ENCODE peak calls at places on chromosomes 5 and 9, in nine cellular contexts. One of them, this sample, is unnamed.

GRCh38 chr9:121286973-121287721 is 19.2 kb downstream of the GSN start:
- DNase-seq in CD8-positive, alpha-beta memory T cell: no peak
- DNase-seq in T-helper 2 cell: no peak
- DNase-seq in Caco-2: peak; percentile 96
- DNase-seq in NCI-H2081: peak; percentile 58
- DNase-seq in AG10803: peak; percentile 90
- DNase-seq in pons: peak; percentile 97
- DNase-seq in AG04450: peak; percentile 80
- DNase-seq in left cardiac atrium: peak; percentile 88
- DNase-seq in this sample: no peak

GRCh38 chr9:33106827-33107621 is 30.6 kb upstream of the SMU1 start:
- DNase-seq in CD8-positive, alpha-beta memory T cell: no peak
- DNase-seq in T-helper 2 cell: no peak
- DNase-seq in Caco-2: no peak
- DNase-seq in NCI-H2081: no peak
- DNase-seq in AG10803: peak; percentile 98
- DNase-seq in pons: no peak
- DNase-seq in AG04450: peak; percentile 71
- DNase-seq in left cardiac atrium: peak; percentile 65
- DNase-seq in this sample: no peak

GRCh38 chr5:135832941-135833340 is 1.5 kb upstream of the SLC25A48 start:
- DNase-seq in CD8-positive, alpha-beta memory T cell: no peak
- DNase-seq in T-helper 2 cell: no peak
- DNase-seq in Caco-2: no peak
- DNase-seq in NCI-H2081: no peak
- DNase-seq in AG10803: no peak
- DNase-seq in pons: no peak
- DNase-seq in AG04450: no peak
- DNase-seq in left cardiac atrium: no peak
- DNase-seq in this sample: no peak

GRCh38 chr5:126917918-126918623 is 112.3 kb downstream of the MARCHF3 start:
- DNase-seq in CD8-positive, alpha-beta memory T cell: no peak
- DNase-seq in T-helper 2 cell: no peak
- DNase-seq in Caco-2: no peak
- DNase-seq in NCI-H2081: peak; percentile 91
- DNase-seq in AG10803: peak; percentile 28
- DNase-seq in pons: no peak
- DNase-seq in AG04450: no peak
- DNase-seq in left cardiac atrium: no peak
- DNase-seq in this sample: no peak

GRCh38 chr5:97425511-97425910 is 242.5 kb upstream of the RIOK2 start:
- DNase-seq in CD8-positive, alpha-beta memory T cell: no peak
- DNase-seq in T-helper 2 cell: no peak
- DNase-seq in Caco-2: no peak
- DNase-seq in NCI-H2081: no peak
- DNase-seq in AG10803: no peak
- DNase-seq in pons: peak; percentile 34
- DNase-seq in AG04450: no peak
- DNase-seq in left cardiac atrium: no peak
- DNase-seq in this sample: no peak

GRCh38 chr5:124570285-124571035 is 176.0 kb downstream of the ZNF608 start:
- DNase-seq in CD8-positive, alpha-beta memory T cell: no peak
- DNase-seq in T-helper 2 cell: no peak
- DNase-seq in Caco-2: no peak
- DNase-seq in NCI-H2081: no peak
- DNase-seq in AG10803: no peak
- DNase-seq in pons: no peak
- DNase-seq in AG04450: no peak
- DNase-seq in left cardiac atrium: no peak
- DNase-seq in this sample: no peak

GRCh38 chr5:119398713-119399492 is 43.1 kb downstream of the TNFAIP8 start:
- DNase-seq in CD8-positive, alpha-beta memory T cell: no peak
- DNase-seq in T-helper 2 cell: no peak
- DNase-seq in Caco-2: no peak
- DNase-seq in NCI-H2081: no peak
- DNase-seq in AG10803: peak; percentile 88
- DNase-seq in pons: no peak
- DNase-seq in AG04450: no peak
- DNase-seq in left cardiac atrium: peak; percentile 58
- DNase-seq in this sample: no peak

GRCh38 chr5:89064691-89065207 is 181.8 kb upstream of the MEF2C start:
- DNase-seq in CD8-positive, alpha-beta memory T cell: no peak
- DNase-seq in T-helper 2 cell: no peak
- DNase-seq in Caco-2: no peak
- DNase-seq in NCI-H2081: no peak
- DNase-seq in AG10803: no peak
- DNase-seq in pons: no peak
- DNase-seq in AG04450: no peak
- DNase-seq in left cardiac atrium: no peak
- DNase-seq in this sample: no peak

GRCh38 chr5:63155310-63155631 is 576.7 kb downstream of the LRRC70 start:
- DNase-seq in CD8-positive, alpha-beta memory T cell: no peak
- DNase-seq in T-helper 2 cell: no peak
- DNase-seq in Caco-2: no peak
- DNase-seq in NCI-H2081: no peak
- DNase-seq in AG10803: no peak
- DNase-seq in pons: no peak
- DNase-seq in AG04450: no peak
- DNase-seq in left cardiac atrium: no peak
- DNase-seq in this sample: no peak

GRCh38 chr9:133478851-133479711 is at the start of gene SLC2A6:
- DNase-seq in CD8-positive, alpha-beta memory T cell: peak; percentile 81
- DNase-seq in T-helper 2 cell: peak; percentile 76
- DNase-seq in Caco-2: peak; percentile 83
- DNase-seq in NCI-H2081: peak; percentile 90
- DNase-seq in AG10803: peak; percentile 73
- DNase-seq in pons: peak; percentile 84
- DNase-seq in AG04450: peak; percentile 7
- DNase-seq in left cardiac atrium: peak; percentile 93
- DNase-seq in this sample: peak; percentile 57

GRCh38 chr9:121599186-121599871 is 52.1 kb upstream of the DAB2IP start:
- DNase-seq in CD8-positive, alpha-beta memory T cell: no peak
- DNase-seq in T-helper 2 cell: no peak
- DNase-seq in Caco-2: peak; percentile 80
- DNase-seq in NCI-H2081: peak; percentile 20
- DNase-seq in AG10803: no peak
- DNase-seq in pons: no peak
- DNase-seq in AG04450: no peak
- DNase-seq in left cardiac atrium: peak; percentile 86
- DNase-seq in this sample: no peak

GRCh38 chr5:178496661-178497060 is 93.5 kb downstream of the COL23A1 start:
- DNase-seq in CD8-positive, alpha-beta memory T cell: no peak
- DNase-seq in T-helper 2 cell: no peak
- DNase-seq in Caco-2: no peak
- DNase-seq in NCI-H2081: no peak
- DNase-seq in AG10803: peak; percentile 82
- DNase-seq in pons: no peak
- DNase-seq in AG04450: no peak
- DNase-seq in left cardiac atrium: no peak
- DNase-seq in this sample: no peak

GRCh38 chr5:82290908-82291307 is 12.8 kb upstream of the RPS23 start:
- DNase-seq in CD8-positive, alpha-beta memory T cell: no peak
- DNase-seq in T-helper 2 cell: no peak
- DNase-seq in Caco-2: no peak
- DNase-seq in NCI-H2081: no peak
- DNase-seq in AG10803: no peak
- DNase-seq in pons: no peak
- DNase-seq in AG04450: no peak
- DNase-seq in left cardiac atrium: no peak
- DNase-seq in this sample: no peak

GRCh38 chr5:104551628-104552027 is 989.0 kb upstream of the NUDT12 start:
- DNase-seq in CD8-positive, alpha-beta memory T cell: no peak
- DNase-seq in T-helper 2 cell: no peak
- DNase-seq in Caco-2: no peak
- DNase-seq in NCI-H2081: no peak
- DNase-seq in AG10803: no peak
- DNase-seq in pons: no peak
- DNase-seq in AG04450: no peak
- DNase-seq in left cardiac atrium: no peak
- DNase-seq in this sample: no peak

GRCh38 chr9:6502399-6502798 is 89.4 kb downstream of the UHRF2 start:
- DNase-seq in CD8-positive, alpha-beta memory T cell: no peak
- DNase-seq in T-helper 2 cell: no peak
- DNase-seq in Caco-2: no peak
- DNase-seq in NCI-H2081: no peak
- DNase-seq in AG10803: no peak
- DNase-seq in pons: no peak
- DNase-seq in AG04450: no peak
- DNase-seq in left cardiac atrium: no peak
- DNase-seq in this sample: no peak

GRCh38 chr9:79233542-79233941 is 338.2 kb upstream of the TLE4 start:
- DNase-seq in CD8-positive, alpha-beta memory T cell: no peak
- DNase-seq in T-helper 2 cell: no peak
- DNase-seq in Caco-2: no peak
- DNase-seq in NCI-H2081: no peak
- DNase-seq in AG10803: peak; percentile 40
- DNase-seq in pons: no peak
- DNase-seq in AG04450: no peak
- DNase-seq in left cardiac atrium: no peak
- DNase-seq in this sample: no peak

GRCh38 chr9:97220894-97221477 is 86.5 kb upstream of the CCDC180 start:
- DNase-seq in CD8-positive, alpha-beta memory T cell: no peak
- DNase-seq in T-helper 2 cell: no peak
- DNase-seq in Caco-2: no peak
- DNase-seq in NCI-H2081: no peak
- DNase-seq in AG10803: no peak
- DNase-seq in pons: no peak
- DNase-seq in AG04450: no peak
- DNase-seq in left cardiac atrium: no peak
- DNase-seq in this sample: no peak

GRCh38 chr5:86689103-86689729 is 71.5 kb downstream of the COX7C start:
- DNase-seq in CD8-positive, alpha-beta memory T cell: no peak
- DNase-seq in T-helper 2 cell: no peak
- DNase-seq in Caco-2: no peak
- DNase-seq in NCI-H2081: no peak
- DNase-seq in AG10803: no peak
- DNase-seq in pons: no peak
- DNase-seq in AG04450: no peak
- DNase-seq in left cardiac atrium: no peak
- DNase-seq in this sample: no peak

GRCh38 chr5:175484824-175485223 is 6.5 kb downstream of the SFXN1 start:
- DNase-seq in CD8-positive, alpha-beta memory T cell: no peak
- DNase-seq in T-helper 2 cell: no peak
- DNase-seq in Caco-2: no peak
- DNase-seq in NCI-H2081: no peak
- DNase-seq in AG10803: no peak
- DNase-seq in pons: no peak
- DNase-seq in AG04450: no peak
- DNase-seq in left cardiac atrium: no peak
- DNase-seq in this sample: no peak

GRCh38 chr5:138900281-138900965 is 25.3 kb upstream of the LRRTM2 start:
- DNase-seq in CD8-positive, alpha-beta memory T cell: no peak
- DNase-seq in T-helper 2 cell: no peak
- DNase-seq in Caco-2: no peak
- DNase-seq in NCI-H2081: no peak
- DNase-seq in AG10803: peak; percentile 9
- DNase-seq in pons: no peak
- DNase-seq in AG04450: peak; percentile 13
- DNase-seq in left cardiac atrium: no peak
- DNase-seq in this sample: no peak

GRCh38 chr9:132943677-132944293 is 631 bp downstream of the TSC1 start:
- DNase-seq in CD8-positive, alpha-beta memory T cell: no peak
- DNase-seq in T-helper 2 cell: no peak
- DNase-seq in Caco-2: no peak
- DNase-seq in NCI-H2081: no peak
- DNase-seq in AG10803: no peak
- DNase-seq in pons: peak; percentile 31
- DNase-seq in AG04450: no peak
- DNase-seq in left cardiac atrium: no peak
- DNase-seq in this sample: peak; percentile 14

GRCh38 chr5:5658226-5658625 is 235.7 kb downstream of the ICE1 start:
- DNase-seq in CD8-positive, alpha-beta memory T cell: no peak
- DNase-seq in T-helper 2 cell: no peak
- DNase-seq in Caco-2: no peak
- DNase-seq in NCI-H2081: no peak
- DNase-seq in AG10803: peak; percentile 64
- DNase-seq in pons: peak; percentile 18
- DNase-seq in AG04450: no peak
- DNase-seq in left cardiac atrium: peak; percentile 78
- DNase-seq in this sample: no peak

GRCh38 chr9:110578575-110578895 is 1.0 kb downstream of the SVEP1 start:
- DNase-seq in CD8-positive, alpha-beta memory T cell: no peak
- DNase-seq in T-helper 2 cell: no peak
- DNase-seq in Caco-2: no peak
- DNase-seq in NCI-H2081: no peak
- DNase-seq in AG10803: no peak
- DNase-seq in pons: no peak
- DNase-seq in AG04450: no peak
- DNase-seq in left cardiac atrium: no peak
- DNase-seq in this sample: no peak